ENCODE peak calls at places on chromosomes 4 and X, in eight cellular contexts. Y is iris pigment epithelial cell; P is GM10248; Q is NCI-H2107; V is stimulated activated naive CD4-positive, alpha-beta T cell; R is neuronal stem cell; I is T-helper 22 cell; B is AG10803. L is an unnamed sample.

GRCh38 chrX:39242187-39242586 is 440.9 kb downstream of the MID1IP1 start:
- DNase-seq in Y (peak), B (no peak), V (no peak), P (peak), R (no peak), I (no peak), Q (peak), L (peak)

GRCh38 chr4:156783963-156784362 is 187.6 kb downstream of the PDGFC start:
- DNase-seq in B (no peak), P (no peak), V (no peak), R (no peak), I (no peak), Y (no peak), Q (no peak), L (no peak)

GRCh38 chr4:3266076-3266475 is 17.1 kb downstream of the MSANTD1 start:
- DNase-seq in Q (no peak), V (no peak), Y (no peak), I (no peak), B (no peak), P (no peak), R (no peak), L (no peak)

GRCh38 chr4:16029886-16030285 is 53.9 kb downstream of the PROM1 start:
- DNase-seq in Y (peak), Q (no peak), P (no peak), R (no peak), I (no peak), B (peak), V (no peak), L (no peak)

GRCh38 chr4:186144180-186144579 is 39.7 kb downstream of the FAM149A start:
- DNase-seq in Y (peak), Q (no peak), R (peak), P (no peak), V (no peak), I (no peak), B (peak), L (peak)

GRCh38 chrX:46803140-46803539 is 33.7 kb upstream of the RP2 start:
- DNase-seq in Y (no peak), R (no peak), P (no peak), Q (no peak), V (no peak), B (no peak), I (no peak), L (no peak)

GRCh38 chr4:158080354-158080753 is 92.5 kb downstream of the GASK1B start:
- DNase-seq in P (no peak), I (no peak), Y (no peak), R (no peak), Q (no peak), B (peak), V (no peak), L (peak)

GRCh38 chrX:150482537-150483217 is 85.7 kb upstream of the MTM1 start:
- DNase-seq in V (no peak), P (no peak), B (peak), R (no peak), Y (peak), I (no peak), Q (no peak), L (peak)

GRCh38 chr4:119300388-119301131 is 21.4 kb downstream of the FABP2 start:
- DNase-seq in Y (peak), V (no peak), B (peak), I (peak), P (peak), Q (no peak), R (peak), L (peak)

GRCh38 chr4:103934178-103934789 is 214.5 kb upstream of the TACR3 start:
- DNase-seq in B (peak), P (peak), Y (peak), Q (peak), R (peak), V (no peak), I (no peak), L (peak)

GRCh38 chr4:77473509-77473908 is 132.1 kb upstream of the CXCL13 start:
- DNase-seq in P (peak), V (no peak), B (no peak), Q (no peak), R (no peak), I (no peak), Y (peak), L (peak)

GRCh38 chr4:2837904-2838496 is 5.6 kb upstream of the ADD1 start:
- DNase-seq in I (peak), V (peak), P (no peak), Q (no peak), Y (peak), B (peak), R (no peak), L (peak)

GRCh38 chr4:38150021-38150671 is 189.9 kb downstream of the PTTG2 start:
- DNase-seq in V (no peak), Q (no peak), P (no peak), Y (peak), I (no peak), B (peak), R (no peak), L (peak)

GRCh38 chr4:161577604-161578301 is 586.0 kb downstream of the FSTL5 start:
- DNase-seq in V (no peak), I (no peak), Y (peak), B (peak), R (no peak), P (no peak), Q (no peak), L (peak)

GRCh38 chr4:152000518-152000917 is 239.7 kb upstream of the GATB start:
- DNase-seq in I (no peak), B (no peak), V (no peak), Q (no peak), P (no peak), R (no peak), Y (no peak), L (no peak)

GRCh38 chr4:137967480-137968190 is 274.5 kb downstream of the SLC7A11 start:
- DNase-seq in P (no peak), Y (peak), I (no peak), R (no peak), V (no peak), B (no peak), Q (no peak), L (no peak)

GRCh38 chr4:176290520-176290919 is 21.5 kb upstream of the ASB5 start:
- DNase-seq in Y (no peak), R (no peak), P (no peak), Q (no peak), I (no peak), V (no peak), B (no peak), L (no peak)

GRCh38 chr4:152935661-152936445 is at the start of gene FHDC1:
- DNase-seq in I (no peak), B (no peak), V (no peak), R (peak), Y (peak), P (peak), Q (peak), L (peak)

GRCh38 chr4:48262926-48263325 is 6.7 kb downstream of the TEC start:
- DNase-seq in Q (no peak), I (no peak), B (peak), V (no peak), R (no peak), Y (peak), P (no peak), L (peak)